ENCODE peak calls at places on chromosomes 3 and 15, in nine cellular contexts. One of them, this sample, is unnamed.

GRCh38 chr3:133644768-133645167 is 17.0 kb downstream of the TOPBP1 start:
- DNase-seq in NB4: no peak
- DNase-seq in mucosa of descending colon: no peak
- DNase-seq in tibial nerve: no peak
- DNase-seq in endothelial cell: no peak
- DNase-seq in thyroid gland: no peak
- DNase-seq in cardiac fibroblast: peak
- DNase-seq in adrenal gland: no peak
- DNase-seq in LNCaP clone FGC: no peak
- DNase-seq in this sample: no peak

GRCh38 chr3:144324061-144324460 is 352.4 kb downstream of the DIPK2A start:
- DNase-seq in NB4: peak
- DNase-seq in mucosa of descending colon: no peak
- DNase-seq in tibial nerve: no peak
- DNase-seq in endothelial cell: no peak
- DNase-seq in thyroid gland: no peak
- DNase-seq in cardiac fibroblast: no peak
- DNase-seq in adrenal gland: no peak
- DNase-seq in LNCaP clone FGC: no peak
- DNase-seq in this sample: no peak

GRCh38 chr3:143179603-143180002 is 60.0 kb downstream of the CHST2 start:
- DNase-seq in NB4: no peak
- DNase-seq in mucosa of descending colon: no peak
- DNase-seq in tibial nerve: no peak
- DNase-seq in endothelial cell: no peak
- DNase-seq in thyroid gland: no peak
- DNase-seq in cardiac fibroblast: no peak
- DNase-seq in adrenal gland: no peak
- DNase-seq in LNCaP clone FGC: no peak
- DNase-seq in this sample: no peak

GRCh38 chr3:29525254-29525881 is 244.5 kb downstream of the RBMS3 start:
- DNase-seq in NB4: no peak
- DNase-seq in mucosa of descending colon: no peak
- DNase-seq in tibial nerve: peak
- DNase-seq in endothelial cell: no peak
- DNase-seq in thyroid gland: peak
- DNase-seq in cardiac fibroblast: peak
- DNase-seq in adrenal gland: peak
- DNase-seq in LNCaP clone FGC: peak
- DNase-seq in this sample: peak

GRCh38 chr15:58588096-58588495 is 156.3 kb downstream of the LIPC start:
- DNase-seq in NB4: no peak
- DNase-seq in mucosa of descending colon: no peak
- DNase-seq in tibial nerve: no peak
- DNase-seq in endothelial cell: no peak
- DNase-seq in thyroid gland: no peak
- DNase-seq in cardiac fibroblast: no peak
- DNase-seq in adrenal gland: no peak
- DNase-seq in LNCaP clone FGC: no peak
- DNase-seq in this sample: no peak

GRCh38 chr15:23663232-23663631 is 15.6 kb upstream of the MAGEL2 start:
- DNase-seq in NB4: no peak
- DNase-seq in mucosa of descending colon: no peak
- DNase-seq in tibial nerve: no peak
- DNase-seq in endothelial cell: no peak
- DNase-seq in thyroid gland: no peak
- DNase-seq in cardiac fibroblast: no peak
- DNase-seq in adrenal gland: no peak
- DNase-seq in LNCaP clone FGC: no peak
- DNase-seq in this sample: no peak

GRCh38 chr3:33706056-33706455 is 12.0 kb downstream of the CLASP2 start:
- DNase-seq in NB4: no peak
- DNase-seq in mucosa of descending colon: no peak
- DNase-seq in tibial nerve: no peak
- DNase-seq in endothelial cell: no peak
- DNase-seq in thyroid gland: no peak
- DNase-seq in cardiac fibroblast: no peak
- DNase-seq in adrenal gland: no peak
- DNase-seq in LNCaP clone FGC: no peak
- DNase-seq in this sample: no peak

GRCh38 chr3:97680696-97681095 is 83.9 kb upstream of the ARL6 start:
- DNase-seq in NB4: no peak
- DNase-seq in mucosa of descending colon: no peak
- DNase-seq in tibial nerve: no peak
- DNase-seq in endothelial cell: no peak
- DNase-seq in thyroid gland: no peak
- DNase-seq in cardiac fibroblast: no peak
- DNase-seq in adrenal gland: no peak
- DNase-seq in LNCaP clone FGC: no peak
- DNase-seq in this sample: no peak

GRCh38 chr3:34213481-34213880 is 415.1 kb downstream of the PDCD6IP start:
- DNase-seq in NB4: no peak
- DNase-seq in mucosa of descending colon: no peak
- DNase-seq in tibial nerve: no peak
- DNase-seq in endothelial cell: no peak
- DNase-seq in thyroid gland: no peak
- DNase-seq in cardiac fibroblast: no peak
- DNase-seq in adrenal gland: no peak
- DNase-seq in LNCaP clone FGC: no peak
- DNase-seq in this sample: no peak

DNA sequence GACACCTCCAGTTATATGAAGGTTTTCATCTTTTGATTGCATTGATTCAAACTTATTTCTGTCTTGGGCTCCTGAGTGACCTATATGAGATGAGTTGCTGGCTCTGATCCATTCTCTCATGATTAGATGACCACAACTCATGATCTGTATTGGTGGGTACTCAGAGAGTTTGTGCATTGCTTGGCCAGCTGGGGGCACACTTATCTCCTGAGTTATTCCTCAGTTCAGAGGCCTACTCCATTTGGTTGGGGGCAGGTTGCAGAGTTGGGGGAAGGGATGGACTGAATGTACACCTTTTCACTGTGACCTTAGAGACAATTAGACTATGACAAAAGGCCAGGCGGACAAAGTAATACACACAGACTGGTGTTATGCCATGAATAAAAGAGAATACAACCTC is 166.2 kb upstream of the SEMA6D start:
- DNase-seq in NB4: no peak
- DNase-seq in mucosa of descending colon: no peak
- DNase-seq in tibial nerve: no peak
- DNase-seq in endothelial cell: no peak
- DNase-seq in thyroid gland: no peak
- DNase-seq in cardiac fibroblast: no peak
- DNase-seq in adrenal gland: no peak
- DNase-seq in LNCaP clone FGC: no peak
- DNase-seq in this sample: no peak
- TF ChIP-seq CTCF in NB4: peak
- TF ChIP-seq CTCF in mucosa of descending colon: no peak
- TF ChIP-seq CTCF in tibial nerve: no peak
- TF ChIP-seq CTCF in endothelial cell: no peak
- TF ChIP-seq CTCF in thyroid gland: no peak
- TF ChIP-seq CTCF in cardiac fibroblast: no peak
- TF ChIP-seq CTCF in adrenal gland: no peak
- TF ChIP-seq CTCF in LNCaP clone FGC: peak
- TF ChIP-seq CTCF in this sample: no peak

DNA sequence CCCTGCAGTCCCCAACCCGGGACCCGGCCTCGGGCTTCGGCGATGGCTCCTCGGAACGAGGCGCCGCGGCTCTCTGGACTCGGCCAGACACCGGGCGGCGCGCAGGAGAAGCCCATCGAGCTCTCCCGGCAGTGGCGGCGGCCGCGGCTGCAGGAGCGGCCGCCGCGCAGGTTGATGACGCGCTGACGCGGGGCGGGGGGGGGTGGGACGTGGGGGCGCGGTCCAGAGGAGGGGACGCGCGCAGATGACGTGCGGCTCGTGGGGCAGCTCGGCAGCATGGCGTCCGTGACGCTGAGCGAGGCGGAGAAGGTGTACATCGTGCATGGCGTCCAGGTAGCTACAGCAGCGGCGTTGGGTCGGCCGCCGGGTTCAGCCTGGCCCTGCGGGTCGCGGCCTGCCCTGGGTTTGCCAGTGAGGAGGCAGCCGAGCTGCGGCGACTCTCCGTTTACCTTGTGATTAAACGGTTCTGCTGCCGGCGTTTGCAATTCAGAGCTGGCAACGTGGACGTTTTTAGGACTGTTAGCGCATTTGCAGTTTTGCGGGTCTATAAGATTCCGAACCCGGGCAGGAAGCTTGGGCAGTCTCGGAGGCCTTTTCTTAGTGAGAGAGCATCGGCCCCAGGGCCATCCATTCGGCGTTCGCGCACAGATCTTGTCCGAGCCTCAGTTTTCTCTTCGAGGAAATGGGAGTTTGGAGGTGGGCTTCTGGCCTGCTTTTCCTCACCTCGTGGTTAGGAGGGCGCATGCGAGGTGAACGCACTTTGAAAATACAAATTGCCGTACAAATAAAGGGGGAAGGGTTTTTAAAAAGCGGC is at the start of the genes EXOSC7 and ZDHHC3:
- DNase-seq in NB4: peak
- DNase-seq in mucosa of descending colon: peak
- DNase-seq in tibial nerve: peak
- DNase-seq in endothelial cell: peak
- DNase-seq in thyroid gland: peak
- DNase-seq in cardiac fibroblast: peak
- DNase-seq in adrenal gland: peak
- DNase-seq in LNCaP clone FGC: no peak
- DNase-seq in this sample: peak
- TF ChIP-seq CTCF in NB4: no peak
- TF ChIP-seq CTCF in mucosa of descending colon: no peak
- TF ChIP-seq CTCF in tibial nerve: no peak
- TF ChIP-seq CTCF in endothelial cell: no peak
- TF ChIP-seq CTCF in thyroid gland: no peak
- TF ChIP-seq CTCF in cardiac fibroblast: no peak
- TF ChIP-seq CTCF in adrenal gland: no peak
- TF ChIP-seq CTCF in LNCaP clone FGC: peak
- TF ChIP-seq CTCF in this sample: no peak

GRCh38 chr3:127748754-127749327 is 73.5 kb downstream of the MGLL start:
- DNase-seq in NB4: no peak
- DNase-seq in mucosa of descending colon: no peak
- DNase-seq in tibial nerve: no peak
- DNase-seq in endothelial cell: no peak
- DNase-seq in thyroid gland: peak
- DNase-seq in cardiac fibroblast: peak
- DNase-seq in adrenal gland: no peak
- DNase-seq in LNCaP clone FGC: no peak
- DNase-seq in this sample: no peak

GRCh38 chr3:127749361-127749760 is 73.0 kb downstream of the MGLL start:
- DNase-seq in NB4: no peak
- DNase-seq in mucosa of descending colon: no peak
- DNase-seq in tibial nerve: no peak
- DNase-seq in endothelial cell: no peak
- DNase-seq in thyroid gland: no peak
- DNase-seq in cardiac fibroblast: peak
- DNase-seq in adrenal gland: no peak
- DNase-seq in LNCaP clone FGC: no peak
- DNase-seq in this sample: no peak

GRCh38 chr3:127746400-127747057 is 73.8 kb downstream of the ABTB1 start:
- DNase-seq in NB4: no peak
- DNase-seq in mucosa of descending colon: no peak
- DNase-seq in tibial nerve: no peak
- DNase-seq in endothelial cell: no peak
- DNase-seq in thyroid gland: no peak
- DNase-seq in cardiac fibroblast: no peak
- DNase-seq in adrenal gland: no peak
- DNase-seq in LNCaP clone FGC: no peak
- DNase-seq in this sample: no peak

GRCh38 chr3:127747066-127747465 is 74.3 kb downstream of the ABTB1 start:
- DNase-seq in NB4: no peak
- DNase-seq in mucosa of descending colon: no peak
- DNase-seq in tibial nerve: no peak
- DNase-seq in endothelial cell: no peak
- DNase-seq in thyroid gland: no peak
- DNase-seq in cardiac fibroblast: no peak
- DNase-seq in adrenal gland: no peak
- DNase-seq in LNCaP clone FGC: no peak
- DNase-seq in this sample: no peak

DNA sequence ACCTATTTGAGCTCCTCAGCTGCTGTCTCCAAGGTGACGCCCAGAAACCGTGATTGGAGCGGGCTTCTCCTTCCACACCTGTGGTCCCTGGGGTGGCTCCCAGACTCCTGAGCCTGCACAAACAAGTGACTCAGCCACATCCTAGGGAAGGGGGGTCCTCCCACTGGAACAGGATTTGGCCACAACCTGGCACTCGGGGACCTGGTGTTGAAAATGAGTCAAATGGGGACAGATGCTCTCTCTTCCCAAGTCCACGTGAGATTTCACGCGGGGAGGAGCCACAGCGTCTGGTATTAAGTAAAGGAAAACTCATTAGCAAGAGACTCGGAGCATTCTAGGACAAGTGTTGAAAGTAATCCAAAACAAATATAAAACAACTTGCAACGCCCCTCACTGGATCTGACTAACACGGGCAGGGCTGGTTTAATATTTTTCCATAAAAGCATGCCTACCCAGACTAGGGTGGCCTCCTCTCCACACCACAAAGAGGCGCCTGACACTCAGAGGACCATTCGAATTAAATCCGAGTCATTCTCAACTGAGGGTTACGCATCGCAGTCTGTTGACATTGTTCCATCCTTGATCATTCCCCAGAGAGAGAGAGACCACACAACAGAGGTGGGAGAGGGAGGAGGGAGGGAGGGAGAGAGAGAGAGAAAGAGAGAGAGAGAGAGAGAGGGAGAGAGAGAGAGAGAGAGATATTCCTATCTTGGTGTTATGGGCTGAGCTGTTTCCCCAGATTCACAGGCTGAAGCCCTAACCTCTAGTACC is 74.4 kb downstream of the MGLL start:
- DNase-seq in NB4: peak
- DNase-seq in mucosa of descending colon: peak
- DNase-seq in tibial nerve: peak
- DNase-seq in endothelial cell: no peak
- DNase-seq in thyroid gland: peak
- DNase-seq in cardiac fibroblast: peak
- DNase-seq in adrenal gland: peak
- DNase-seq in LNCaP clone FGC: peak
- DNase-seq in this sample: peak
- TF ChIP-seq CTCF in NB4: no peak
- TF ChIP-seq CTCF in mucosa of descending colon: no peak
- TF ChIP-seq CTCF in tibial nerve: no peak
- TF ChIP-seq CTCF in endothelial cell: no peak
- TF ChIP-seq CTCF in thyroid gland: no peak
- TF ChIP-seq CTCF in cardiac fibroblast: peak
- TF ChIP-seq CTCF in adrenal gland: no peak
- TF ChIP-seq CTCF in LNCaP clone FGC: no peak
- TF ChIP-seq CTCF in this sample: peak

GRCh38 chr3:81170298-81170697 is 591.1 kb downstream of the GBE1 start:
- DNase-seq in NB4: no peak
- DNase-seq in mucosa of descending colon: no peak
- DNase-seq in tibial nerve: no peak
- DNase-seq in endothelial cell: no peak
- DNase-seq in thyroid gland: no peak
- DNase-seq in cardiac fibroblast: no peak
- DNase-seq in adrenal gland: no peak
- DNase-seq in LNCaP clone FGC: no peak
- DNase-seq in this sample: no peak

DNA sequence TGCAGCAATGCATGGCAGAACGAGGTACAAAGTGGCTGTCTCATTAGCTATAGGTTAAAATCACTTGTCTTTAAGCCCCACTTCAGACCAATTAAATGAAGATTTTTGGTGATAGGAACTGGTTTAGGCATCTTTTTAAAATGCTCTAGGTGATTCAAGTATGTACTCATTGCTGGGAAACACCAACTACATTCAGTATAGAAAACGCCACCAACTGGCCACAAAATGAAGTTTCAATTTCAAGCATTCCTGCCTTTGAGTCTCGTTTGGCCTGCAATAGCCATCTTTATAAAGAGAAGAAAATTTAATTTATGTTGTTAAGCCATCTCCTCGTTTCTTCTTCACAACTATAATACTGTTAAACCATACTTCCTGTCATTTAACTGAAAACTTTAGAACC is 587.9 kb downstream of the GBE1 start:
- DNase-seq in NB4: peak
- DNase-seq in mucosa of descending colon: no peak
- DNase-seq in tibial nerve: no peak
- DNase-seq in endothelial cell: peak
- DNase-seq in thyroid gland: no peak
- DNase-seq in cardiac fibroblast: peak
- DNase-seq in adrenal gland: no peak
- DNase-seq in LNCaP clone FGC: no peak
- DNase-seq in this sample: no peak
- TF ChIP-seq CTCF in NB4: peak
- TF ChIP-seq CTCF in mucosa of descending colon: no peak
- TF ChIP-seq CTCF in tibial nerve: no peak
- TF ChIP-seq CTCF in endothelial cell: peak
- TF ChIP-seq CTCF in thyroid gland: no peak
- TF ChIP-seq CTCF in cardiac fibroblast: peak
- TF ChIP-seq CTCF in adrenal gland: no peak
- TF ChIP-seq CTCF in LNCaP clone FGC: peak
- TF ChIP-seq CTCF in this sample: no peak

This sample was measured in testis.